ENCODE peak calls at places on chromosomes 3 and 15, in four cellular contexts. I is posterior cingulate gyrus, Y is AG09309, P is IMR-90. Z is an unnamed sample.

GRCh38 chr3:13145826-13146642 is 72.8 kb upstream of the IQSEC1 start:
- DNase-seq in I (no peak), Y (no peak), P (no peak), Z (no peak)

GRCh38 chr3:9782777-9783176 is 9.5 kb downstream of the TADA3 start:
- DNase-seq in I (no peak), Y (no peak), P (no peak), Z (no peak)

GRCh38 chr3:56921573-56922571 is 120.1 kb upstream of the ARHGEF3 start:
- DNase-seq in I (no peak), Y (peak), P (peak), Z (no peak)

GRCh38 chr15:44735482-44736260 is 657 bp upstream of the TRIM69 start:
- DNase-seq in I (no peak), Y (no peak), P (peak), Z (no peak)

GRCh38 chr3:11532865-11533490 is 110.7 kb downstream of the VGLL4 start:
- DNase-seq in I (no peak), Y (no peak), P (peak), Z (no peak)

GRCh38 chr15:90351479-90352108 is 490 bp upstream of the ZNF774 start:
- DNase-seq in I (no peak), Y (no peak), P (no peak), Z (no peak)

GRCh38 chr3:141921316-141921715 is 44.9 kb downstream of the ATP1B3 start:
- DNase-seq in I (no peak), Y (no peak), P (no peak), Z (no peak)

GRCh38 chr3:164467027-164467426 is 611.3 kb downstream of the SI start:
- DNase-seq in I (no peak), Y (no peak), P (no peak), Z (no peak)